ENCODE peak calls at places on chromosomes 7 and 10, in seven cellular contexts. H is HCT116, Q is H1, P is K562, O is SK-N-SH, F is T47D, Z is HepG2. C is an unnamed sample.
A peak's percentile ranks its signal among the peaks of the same experiment; 100 is the strongest.

GRCh38 chr10:73864229-73864628 is 10.1 kb downstream of the CAMK2G start:
- DNase-seq in H (no peak), F (no peak), P (no peak), Q (no peak), Z (no peak), O (no peak), C (no peak)

GRCh38 chr10:10677479-10677878 is 340.2 kb upstream of the CELF2 start:
- DNase-seq in H (no peak), Z (no peak), P (no peak), F (peak; percentile 60), O (peak; percentile 10), Q (peak; percentile 33), C (peak; percentile 11)

GRCh38 chr7:20595971-20596370 is 19.5 kb upstream of the ABCB5 start:
- DNase-seq in F (no peak), P (no peak), Q (no peak), H (no peak), Z (no peak), O (no peak), C (no peak)

GRCh38 chr7:24963218-24963617 is 16.8 kb downstream of the OSBPL3 start:
- DNase-seq in O (no peak), P (no peak), H (no peak), Z (no peak), Q (no peak), F (no peak), C (peak; percentile 88)

GRCh38 chr10:78267598-78267997 is 233.9 kb downstream of the RPS24 start:
- DNase-seq in Q (no peak), F (no peak), O (peak; percentile 31), H (no peak), Z (no peak), P (no peak), C (no peak)

GRCh38 chr10:123868058-123868995 is 23.3 kb downstream of the CPXM2 start:
- DNase-seq in P (no peak), Q (no peak), O (no peak), Z (peak; percentile 10), F (no peak), H (no peak), C (no peak)

GRCh38 chr7:31957090-31957720 is 113.0 kb downstream of the PDE1C start:
- DNase-seq in Z (no peak), F (no peak), Q (no peak), O (no peak), H (no peak), P (no peak), C (no peak)

GRCh38 chr7:70334883-70335282 is 736.6 kb downstream of the AUTS2 start:
- DNase-seq in Q (no peak), O (no peak), H (no peak), P (no peak), F (no peak), Z (no peak), C (no peak)

GRCh38 chr10:33657154-33657900 is 322.9 kb upstream of the NRP1 start:
- DNase-seq in O (peak; percentile 32), Q (no peak), F (no peak), H (no peak), P (no peak), Z (peak; percentile 71), C (no peak)

GRCh38 chr7:134458806-134459698 is at the start of gene AKR1B1:
- DNase-seq in Z (peak; percentile 84), H (peak; percentile 54), F (no peak), P (peak; percentile 73), Q (peak; percentile 74), O (peak; percentile 99), C (peak; percentile 64)
- TF ChIP-seq JUND in Z (no peak), H (no peak), F (no peak), P (no peak), Q (no peak), O (no peak), C (no peak)

GRCh38 chr10:71565284-71566000 is 154.1 kb downstream of the C10orf105 start:
- DNase-seq in Q (no peak), H (no peak), P (no peak), F (no peak), Z (no peak), O (no peak), C (no peak)

GRCh38 chr10:71561003-71561577 is 158.5 kb downstream of the C10orf105 start:
- DNase-seq in H (no peak), P (no peak), O (no peak), F (no peak), Z (no peak), Q (no peak), C (no peak)

GRCh38 chr10:71562181-71562580 is 157.4 kb downstream of the C10orf105 start:
- DNase-seq in Q (no peak), O (no peak), P (no peak), H (no peak), Z (no peak), F (no peak), C (no peak)

GRCh38 chr10:71564221-71564820 is 155.3 kb downstream of the C10orf105 start:
- DNase-seq in O (no peak), F (no peak), Q (no peak), Z (no peak), H (no peak), P (no peak), C (no peak)

DNA sequence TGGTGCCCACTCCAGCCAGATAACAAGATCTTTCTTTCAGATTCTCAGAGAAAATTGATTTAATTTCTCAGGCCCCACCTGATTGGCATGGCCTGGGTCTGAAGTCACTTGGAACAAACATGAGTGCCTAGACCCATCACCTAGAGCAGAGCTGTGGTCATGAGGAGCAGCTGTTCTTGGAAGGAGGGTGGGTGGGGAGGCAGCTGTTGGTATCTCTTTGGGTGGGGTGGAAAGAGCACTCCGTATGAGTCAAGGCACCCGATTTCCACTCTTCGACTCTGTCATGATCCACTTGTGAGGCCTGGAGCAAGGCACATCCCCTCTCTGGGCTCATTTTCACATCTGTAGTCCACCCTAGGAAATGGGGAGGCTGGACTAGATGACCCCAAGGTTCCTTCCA is 156.7 kb downstream of the C10orf105 start:
- DNase-seq in Q (no peak), O (no peak), H (no peak), F (no peak), Z (no peak), P (no peak), C (no peak)
- TF ChIP-seq JUND in Q (no peak), O (no peak), H (no peak), F (no peak), Z (no peak), P (no peak), C (no peak)

GRCh38 chr7:154744861-154745258 is 258.1 kb downstream of the PAXIP1 start:
- DNase-seq in Q (no peak), O (peak; percentile 75), F (no peak), H (no peak), Z (no peak), P (no peak), C (no peak)

GRCh38 chr7:154748387-154748786 is 254.5 kb downstream of the PAXIP1 start:
- DNase-seq in Q (no peak), H (no peak), F (no peak), O (peak; percentile 91), P (no peak), Z (no peak), C (no peak)

GRCh38 chr7:154743211-154743610 is 259.7 kb downstream of the PAXIP1 start:
- DNase-seq in F (no peak), Z (no peak), O (no peak), Q (no peak), P (no peak), H (no peak), C (no peak)

GRCh38 chr7:154744226-154744860 is 258.6 kb downstream of the PAXIP1 start:
- DNase-seq in P (peak; percentile 94), H (no peak), Q (peak; percentile 23), Z (no peak), F (peak; percentile 5), O (peak; percentile 86), C (no peak)

GRCh38 chr7:154746551-154746950 is 256.4 kb downstream of the PAXIP1 start:
- DNase-seq in Q (no peak), O (no peak), P (no peak), Z (no peak), H (no peak), F (no peak), C (no peak)
- TF ChIP-seq JUND in Q (no peak), O (no peak), P (no peak), Z (no peak), H (no peak), F (no peak), C (no peak)

GRCh38 chr7:117186218-117186617 is 136.6 kb downstream of the WNT2 start:
- DNase-seq in P (no peak), H (no peak), F (no peak), O (no peak), Z (no peak), Q (no peak), C (no peak)
- TF ChIP-seq JUND in P (peak; percentile 38), H (no peak), F (no peak), O (no peak), Z (no peak), Q (no peak), C (no peak)